ENCODE peak calls at places on chromosomes 6 and 20, in four cellular contexts. One of them, this sample, is unnamed.

GRCh38 chr20:47205577-47206123 is 150.8 kb downstream of the ZMYND8 start:
- DNase-seq in transverse colon: peak
- DNase-seq in GM12878: peak
- DNase-seq in spleen: peak
- DNase-seq in this sample: peak

GRCh38 chr20:62156254-62156556 is 12.6 kb downstream of the SS18L1 start:
- DNase-seq in transverse colon: no peak
- DNase-seq in GM12878: no peak
- DNase-seq in spleen: no peak
- DNase-seq in this sample: no peak

GRCh38 chr20:62010551-62011402 is 54.9 kb downstream of the TAF4 start:
- DNase-seq in transverse colon: peak
- DNase-seq in GM12878: peak
- DNase-seq in spleen: no peak
- DNase-seq in this sample: peak

GRCh38 chr6:31004794-31005193 is 5.5 kb upstream of the MUC22 start:
- DNase-seq in transverse colon: no peak
- DNase-seq in GM12878: no peak
- DNase-seq in spleen: no peak
- DNase-seq in this sample: no peak

GRCh38 chr20:4546786-4547185 is 174.9 kb upstream of the PRND start:
- DNase-seq in transverse colon: no peak
- DNase-seq in GM12878: no peak
- DNase-seq in spleen: no peak
- DNase-seq in this sample: no peak

GRCh38 chr6:17397764-17398194 is 4.4 kb downstream of the CAP2 start:
- DNase-seq in transverse colon: no peak
- DNase-seq in GM12878: no peak
- DNase-seq in spleen: no peak
- DNase-seq in this sample: no peak

GRCh38 chr6:100228437-100229424 is 234.7 kb upstream of the MCHR2 start:
- DNase-seq in transverse colon: peak
- DNase-seq in GM12878: peak
- DNase-seq in spleen: peak
- DNase-seq in this sample: peak

GRCh38 chr20:39109933-39110818 is 148.0 kb downstream of the DHX35 start:
- DNase-seq in transverse colon: no peak
- DNase-seq in GM12878: no peak
- DNase-seq in spleen: no peak
- DNase-seq in this sample: no peak

GRCh38 chr6:31568537-31568961 is 3.5 kb upstream of the LTA start:
- DNase-seq in transverse colon: peak
- DNase-seq in GM12878: peak
- DNase-seq in spleen: peak
- DNase-seq in this sample: no peak

GRCh38 chr6:21514288-21514687 is 79.3 kb upstream of the SOX4 start:
- DNase-seq in transverse colon: no peak
- DNase-seq in GM12878: no peak
- DNase-seq in spleen: no peak
- DNase-seq in this sample: no peak

GRCh38 chr6:45830441-45831139 is 185.1 kb downstream of the CLIC5 start:
- DNase-seq in transverse colon: peak
- DNase-seq in GM12878: peak
- DNase-seq in spleen: no peak
- DNase-seq in this sample: no peak

GRCh38 chr20:16758459-16759160 is 10.5 kb downstream of the OTOR start:
- DNase-seq in transverse colon: no peak
- DNase-seq in GM12878: no peak
- DNase-seq in spleen: no peak
- DNase-seq in this sample: no peak

GRCh38 chr6:116217069-116217468 is 36.8 kb downstream of the TSPYL4 start:
- DNase-seq in transverse colon: no peak
- DNase-seq in GM12878: no peak
- DNase-seq in spleen: no peak
- DNase-seq in this sample: no peak

GRCh38 chr6:46347669-46348068 is 143.6 kb downstream of the RCAN2 start:
- DNase-seq in transverse colon: no peak
- DNase-seq in GM12878: peak
- DNase-seq in spleen: no peak
- DNase-seq in this sample: no peak

GRCh38 chr6:125307150-125307838 is 5.5 kb upstream of the HDDC2 start:
- DNase-seq in transverse colon: no peak
- DNase-seq in GM12878: no peak
- DNase-seq in spleen: no peak
- DNase-seq in this sample: no peak

GRCh38 chr6:132101550-132101949 is 150.4 kb upstream of the CCN2 start:
- DNase-seq in transverse colon: no peak
- DNase-seq in GM12878: no peak
- DNase-seq in spleen: no peak
- DNase-seq in this sample: no peak

GRCh38 chr20:21498646-21499045 is 15.2 kb downstream of the NKX2-2 start:
- DNase-seq in transverse colon: no peak
- DNase-seq in GM12878: no peak
- DNase-seq in spleen: no peak
- DNase-seq in this sample: no peak

GRCh38 chr20:55052464-55052863 is 577.1 kb downstream of the DOK5 start:
- DNase-seq in transverse colon: no peak
- DNase-seq in GM12878: no peak
- DNase-seq in spleen: no peak
- DNase-seq in this sample: no peak

GRCh38 chr20:62293111-62293784 is 9.5 kb upstream of the ADRM1 start:
- DNase-seq in transverse colon: no peak
- DNase-seq in GM12878: no peak
- DNase-seq in spleen: no peak
- DNase-seq in this sample: no peak

GRCh38 chr6:129849456-129849855 is 11.7 kb downstream of the TMEM244 start:
- DNase-seq in transverse colon: no peak
- DNase-seq in GM12878: no peak
- DNase-seq in spleen: no peak
- DNase-seq in this sample: no peak

GRCh38 chr6:129857838-129858237 is 3.3 kb downstream of the TMEM244 start:
- DNase-seq in transverse colon: no peak
- DNase-seq in GM12878: no peak
- DNase-seq in spleen: no peak
- DNase-seq in this sample: no peak

GRCh38 chr6:129846761-129847160 is 14.4 kb downstream of the TMEM244 start:
- DNase-seq in transverse colon: no peak
- DNase-seq in GM12878: no peak
- DNase-seq in spleen: no peak
- DNase-seq in this sample: no peak

GRCh38 chr6:129853996-129854711 is 7.0 kb downstream of the TMEM244 start:
- DNase-seq in transverse colon: no peak
- DNase-seq in GM12878: no peak
- DNase-seq in spleen: no peak
- DNase-seq in this sample: no peak

DNA sequence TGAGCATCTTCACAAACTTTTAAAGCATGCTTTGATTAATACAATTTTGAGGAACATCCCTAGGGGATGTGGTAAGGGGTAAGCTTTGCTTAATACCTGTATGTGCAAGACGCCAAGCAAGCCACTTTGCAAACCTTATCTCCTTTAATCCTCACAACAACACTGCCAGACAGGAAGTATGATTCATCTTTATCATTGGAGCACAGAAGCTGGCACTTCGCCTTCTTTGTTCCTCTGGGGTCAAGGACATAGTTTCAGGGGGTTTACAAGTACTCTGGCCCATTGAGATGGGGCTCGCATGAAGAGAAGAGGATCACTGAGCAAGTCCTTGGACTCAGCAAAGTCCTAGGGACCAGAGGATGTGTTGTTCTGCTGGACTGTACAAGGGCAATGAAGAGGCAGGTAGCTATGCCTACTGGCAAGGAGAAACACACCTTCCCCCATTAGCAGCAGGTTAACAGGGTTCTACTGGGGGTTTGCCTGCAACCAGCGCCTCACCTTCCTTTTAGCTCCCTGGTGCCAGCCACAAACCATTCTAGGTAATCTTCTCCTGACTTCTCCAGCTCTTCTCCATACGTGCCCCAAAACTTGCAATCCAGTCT is 8.8 kb downstream of the TMEM244 start:
- DNase-seq in transverse colon: no peak
- DNase-seq in GM12878: no peak
- DNase-seq in spleen: no peak
- DNase-seq in this sample: no peak
- TF ChIP-seq POLR2AphosphoS5 in transverse colon: no peak
- TF ChIP-seq POLR2AphosphoS5 in GM12878: no peak
- TF ChIP-seq POLR2AphosphoS5 in spleen: no peak
- TF ChIP-seq POLR2AphosphoS5 in this sample: no peak

GRCh38 chr6:127069659-127070279 is 48.7 kb upstream of the RSPO3 start:
- DNase-seq in transverse colon: no peak
- DNase-seq in GM12878: no peak
- DNase-seq in spleen: no peak
- DNase-seq in this sample: no peak
- TF ChIP-seq CTCF in transverse colon: no peak
- TF ChIP-seq CTCF in GM12878: no peak
- TF ChIP-seq CTCF in spleen: peak
- TF ChIP-seq CTCF in this sample: no peak

GRCh38 chr6:40438556-40438955 is 148.6 kb downstream of the LRFN2 start:
- DNase-seq in transverse colon: no peak
- DNase-seq in GM12878: no peak
- DNase-seq in spleen: no peak
- DNase-seq in this sample: no peak

GRCh38 chr6:40441132-40441531 is 146.0 kb downstream of the LRFN2 start:
- DNase-seq in transverse colon: no peak
- DNase-seq in GM12878: no peak
- DNase-seq in spleen: no peak
- DNase-seq in this sample: no peak

GRCh38 chr6:40440083-40440482 is 147.1 kb downstream of the LRFN2 start:
- DNase-seq in transverse colon: no peak
- DNase-seq in GM12878: no peak
- DNase-seq in spleen: no peak
- DNase-seq in this sample: no peak

GRCh38 chr6:40436685-40437604 is 150.2 kb downstream of the LRFN2 start:
- DNase-seq in transverse colon: no peak
- DNase-seq in GM12878: no peak
- DNase-seq in spleen: no peak
- DNase-seq in this sample: no peak

DNA sequence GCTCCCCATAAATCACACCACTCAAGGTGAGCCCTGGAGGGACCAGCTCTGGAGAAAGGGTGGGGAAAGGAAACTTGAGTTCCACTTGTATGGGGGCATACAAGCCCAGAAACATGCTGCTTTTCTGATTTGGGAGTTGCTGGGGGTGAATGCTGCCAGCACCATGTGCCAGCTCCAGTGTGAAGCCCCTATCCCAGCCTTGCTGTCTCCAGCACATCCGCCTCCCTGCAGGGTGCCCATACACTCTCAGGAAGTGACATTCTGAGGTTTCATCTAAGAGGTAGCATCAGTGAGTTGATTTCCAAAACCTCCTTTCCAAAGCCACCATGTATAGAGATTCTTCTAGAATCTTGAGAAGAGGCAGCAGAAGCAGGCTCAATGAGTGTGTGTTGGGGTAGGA is 147.8 kb downstream of the LRFN2 start:
- DNase-seq in transverse colon: no peak
- DNase-seq in GM12878: no peak
- DNase-seq in spleen: no peak
- DNase-seq in this sample: no peak
- TF ChIP-seq POLR2AphosphoS5 in transverse colon: no peak
- TF ChIP-seq POLR2AphosphoS5 in GM12878: no peak
- TF ChIP-seq POLR2AphosphoS5 in spleen: no peak
- TF ChIP-seq POLR2AphosphoS5 in this sample: no peak

DNA sequence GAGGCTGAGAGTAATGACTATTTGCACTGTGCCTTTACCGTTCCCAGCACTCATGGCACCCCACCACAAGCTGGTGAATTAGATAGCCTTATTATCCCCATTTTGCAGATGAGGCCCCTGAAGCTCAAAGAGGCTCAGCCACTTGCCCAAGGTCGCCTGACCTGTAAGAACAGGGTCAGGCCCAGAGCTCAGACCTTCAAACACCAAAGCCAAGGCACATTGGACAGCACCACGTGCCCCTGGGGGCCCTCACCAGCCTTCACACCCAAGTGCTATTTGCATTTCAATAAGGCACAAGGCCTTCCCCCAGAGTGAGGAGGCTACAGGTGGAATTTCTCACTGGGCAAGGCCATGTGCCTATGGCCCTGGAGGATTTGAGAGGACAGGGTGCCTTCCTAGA is 14.2 kb upstream of the C6orf132 start:
- DNase-seq in transverse colon: no peak
- DNase-seq in GM12878: no peak
- DNase-seq in spleen: no peak
- DNase-seq in this sample: no peak
- TF ChIP-seq CTCF in transverse colon: no peak
- TF ChIP-seq CTCF in GM12878: no peak
- TF ChIP-seq CTCF in spleen: no peak
- TF ChIP-seq CTCF in this sample: no peak

GRCh38 chr6:151063339-151063738 is 176.4 kb upstream of the AKAP12 start:
- DNase-seq in transverse colon: no peak
- DNase-seq in GM12878: no peak
- DNase-seq in spleen: no peak
- DNase-seq in this sample: no peak
- TF ChIP-seq POLR2AphosphoS5 in transverse colon: no peak
- TF ChIP-seq POLR2AphosphoS5 in GM12878: no peak
- TF ChIP-seq POLR2AphosphoS5 in spleen: no peak
- TF ChIP-seq POLR2AphosphoS5 in this sample: no peak

DNA sequence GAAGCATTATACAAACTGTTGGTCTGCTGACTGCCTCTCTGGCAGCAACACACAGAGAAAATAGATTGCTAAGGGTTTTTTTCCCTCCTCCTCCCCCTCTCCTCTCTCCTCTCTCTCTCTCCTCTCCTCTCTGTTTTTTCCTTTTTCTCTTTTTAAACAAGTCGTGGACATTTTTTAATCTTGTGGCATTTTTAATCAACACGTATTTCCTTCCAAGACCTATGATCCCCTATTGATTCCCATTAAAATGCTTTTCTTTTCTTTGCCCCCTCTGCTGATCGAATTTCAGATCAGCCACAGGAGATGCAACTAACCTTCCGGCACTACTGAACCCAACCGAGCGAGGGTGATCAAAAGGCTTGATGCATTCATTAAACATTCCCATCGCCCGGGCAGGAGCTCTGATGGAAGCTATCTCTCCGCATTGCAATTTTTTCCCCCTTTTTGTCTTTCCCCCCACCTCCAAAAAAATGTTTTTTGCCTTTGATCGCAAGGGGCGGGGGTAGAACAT is 90.7 kb upstream of the ARID1B start:
- DNase-seq in transverse colon: peak
- DNase-seq in GM12878: no peak
- DNase-seq in spleen: no peak
- DNase-seq in this sample: peak
- TF ChIP-seq CTCF in transverse colon: peak
- TF ChIP-seq CTCF in GM12878: peak
- TF ChIP-seq CTCF in spleen: peak
- TF ChIP-seq CTCF in this sample: no peak